ENCODE peak calls at places on chromosomes 11 and 22, in six cellular contexts. One of them, this sample, is unnamed.

GRCh38 chr22:46432164-46433068 is 96.9 kb downstream of the TRMU start:
- DNase-seq in lung: no peak
- DNase-seq in activated gamma-delta T cell: no peak
- DNase-seq in heart right ventricle: no peak
- DNase-seq in astrocyte of the spinal cord: no peak
- DNase-seq in GM12864: no peak
- DNase-seq in this sample: peak; percentile 13

GRCh38 chr11:6405039-6405667 is 13.7 kb downstream of the APBB1 start:
- DNase-seq in lung: no peak
- DNase-seq in activated gamma-delta T cell: no peak
- DNase-seq in heart right ventricle: no peak
- DNase-seq in astrocyte of the spinal cord: peak; percentile 42
- DNase-seq in GM12864: no peak
- DNase-seq in this sample: peak; percentile 34

GRCh38 chr11:71962428-71963038 is 33.7 kb downstream of the RNF121 start:
- DNase-seq in lung: no peak
- DNase-seq in activated gamma-delta T cell: no peak
- DNase-seq in heart right ventricle: no peak
- DNase-seq in astrocyte of the spinal cord: peak; percentile 53
- DNase-seq in GM12864: peak; percentile 36
- DNase-seq in this sample: peak; percentile 74

GRCh38 chr11:1868056-1868635 is 15.3 kb downstream of the LSP1 start:
- DNase-seq in lung: no peak
- DNase-seq in activated gamma-delta T cell: no peak
- DNase-seq in heart right ventricle: peak; percentile 10
- DNase-seq in astrocyte of the spinal cord: no peak
- DNase-seq in GM12864: no peak
- DNase-seq in this sample: no peak

GRCh38 chr22:47094861-47095330 is 332.4 kb downstream of the TBC1D22A start:
- DNase-seq in lung: no peak
- DNase-seq in activated gamma-delta T cell: no peak
- DNase-seq in heart right ventricle: no peak
- DNase-seq in astrocyte of the spinal cord: peak; percentile 22
- DNase-seq in GM12864: no peak
- DNase-seq in this sample: no peak

GRCh38 chr11:65803797-65804492 is 17.1 kb downstream of the OVOL1 start:
- DNase-seq in lung: no peak
- DNase-seq in activated gamma-delta T cell: no peak
- DNase-seq in heart right ventricle: no peak
- DNase-seq in astrocyte of the spinal cord: no peak
- DNase-seq in GM12864: no peak
- DNase-seq in this sample: no peak

GRCh38 chr11:9379046-9379445 is 5.4 kb upstream of the IPO7 start:
- DNase-seq in lung: no peak
- DNase-seq in activated gamma-delta T cell: no peak
- DNase-seq in heart right ventricle: no peak
- DNase-seq in astrocyte of the spinal cord: no peak
- DNase-seq in GM12864: no peak
- DNase-seq in this sample: no peak

GRCh38 chr11:121762820-121763219 is 310.1 kb upstream of the SORL1-AS1 start:
- DNase-seq in lung: no peak
- DNase-seq in activated gamma-delta T cell: no peak
- DNase-seq in heart right ventricle: peak; percentile 24
- DNase-seq in astrocyte of the spinal cord: peak; percentile 54
- DNase-seq in GM12864: no peak
- DNase-seq in this sample: peak; percentile 75

GRCh38 chr11:34243620-34244493 is 114.0 kb downstream of the ABTB2 start:
- DNase-seq in lung: peak; percentile 42
- DNase-seq in activated gamma-delta T cell: no peak
- DNase-seq in heart right ventricle: no peak
- DNase-seq in astrocyte of the spinal cord: peak; percentile 68
- DNase-seq in GM12864: peak; percentile 77
- DNase-seq in this sample: peak; percentile 75

GRCh38 chr11:3747704-3748103 is 49.6 kb downstream of the NUP98 start:
- DNase-seq in lung: no peak
- DNase-seq in activated gamma-delta T cell: no peak
- DNase-seq in heart right ventricle: no peak
- DNase-seq in astrocyte of the spinal cord: peak; percentile 46
- DNase-seq in GM12864: no peak
- DNase-seq in this sample: peak; percentile 90

GRCh38 chr11:2264366-2265011 is 5.9 kb downstream of the ASCL2 start:
- DNase-seq in lung: no peak
- DNase-seq in activated gamma-delta T cell: no peak
- DNase-seq in heart right ventricle: no peak
- DNase-seq in astrocyte of the spinal cord: no peak
- DNase-seq in GM12864: no peak
- DNase-seq in this sample: no peak

GRCh38 chr22:49377306-49377705 is 450.4 kb downstream of the BRD1 start:
- DNase-seq in lung: peak; percentile 4
- DNase-seq in activated gamma-delta T cell: no peak
- DNase-seq in heart right ventricle: no peak
- DNase-seq in astrocyte of the spinal cord: no peak
- DNase-seq in GM12864: no peak
- DNase-seq in this sample: no peak

GRCh38 chr11:57787920-57788716 is 26.5 kb downstream of the CTNND1 start:
- DNase-seq in lung: no peak
- DNase-seq in activated gamma-delta T cell: no peak
- DNase-seq in heart right ventricle: no peak
- DNase-seq in astrocyte of the spinal cord: no peak
- DNase-seq in GM12864: no peak
- DNase-seq in this sample: peak; percentile 52

GRCh38 chr22:27598792-27599191 is 202.8 kb downstream of the MN1 start:
- DNase-seq in lung: no peak
- DNase-seq in activated gamma-delta T cell: no peak
- DNase-seq in heart right ventricle: no peak
- DNase-seq in astrocyte of the spinal cord: no peak
- DNase-seq in GM12864: no peak
- DNase-seq in this sample: no peak

GRCh38 chr11:1546536-1547466 is 25.3 kb downstream of the DUSP8 start:
- DNase-seq in lung: no peak
- DNase-seq in activated gamma-delta T cell: peak; percentile 38
- DNase-seq in heart right ventricle: peak; percentile 56
- DNase-seq in astrocyte of the spinal cord: no peak
- DNase-seq in GM12864: no peak
- DNase-seq in this sample: peak; percentile 25

GRCh38 chr22:17155941-17156340 is 3.1 kb downstream of the HDHD5 start:
- DNase-seq in lung: no peak
- DNase-seq in activated gamma-delta T cell: no peak
- DNase-seq in heart right ventricle: no peak
- DNase-seq in astrocyte of the spinal cord: no peak
- DNase-seq in GM12864: no peak
- DNase-seq in this sample: no peak

GRCh38 chr11:71204748-71205664 is 47.4 kb downstream of the SHANK2 start:
- DNase-seq in lung: no peak
- DNase-seq in activated gamma-delta T cell: no peak
- DNase-seq in heart right ventricle: no peak
- DNase-seq in astrocyte of the spinal cord: no peak
- DNase-seq in GM12864: no peak
- DNase-seq in this sample: no peak

GRCh38 chr11:36744375-36745168 is 146.5 kb upstream of the RAG2 start:
- DNase-seq in lung: peak; percentile 68
- DNase-seq in activated gamma-delta T cell: no peak
- DNase-seq in heart right ventricle: peak; percentile 62
- DNase-seq in astrocyte of the spinal cord: peak; percentile 60
- DNase-seq in GM12864: no peak
- DNase-seq in this sample: peak; percentile 80

GRCh38 chr22:48438791-48439559 is 1388.7 kb downstream of the BRD1 start:
- DNase-seq in lung: no peak
- DNase-seq in activated gamma-delta T cell: no peak
- DNase-seq in heart right ventricle: no peak
- DNase-seq in astrocyte of the spinal cord: no peak
- DNase-seq in GM12864: no peak
- DNase-seq in this sample: no peak

GRCh38 chr22:22935546-22936157 is 48.0 kb downstream of the IGLL5 start:
- DNase-seq in lung: no peak
- DNase-seq in activated gamma-delta T cell: no peak
- DNase-seq in heart right ventricle: no peak
- DNase-seq in astrocyte of the spinal cord: no peak
- DNase-seq in GM12864: peak; percentile 98
- DNase-seq in this sample: no peak

GRCh38 chr11:79167510-79168188 is 273.2 kb downstream of the TENM4 start:
- DNase-seq in lung: no peak
- DNase-seq in activated gamma-delta T cell: no peak
- DNase-seq in heart right ventricle: no peak
- DNase-seq in astrocyte of the spinal cord: no peak
- DNase-seq in GM12864: no peak
- DNase-seq in this sample: peak; percentile 19

GRCh38 chr11:12889243-12889642 is 119.9 kb upstream of the RASSF10 start:
- DNase-seq in lung: no peak
- DNase-seq in activated gamma-delta T cell: no peak
- DNase-seq in heart right ventricle: peak; percentile 28
- DNase-seq in astrocyte of the spinal cord: peak; percentile 75
- DNase-seq in GM12864: no peak
- DNase-seq in this sample: peak; percentile 85

GRCh38 chr22:16917144-16918003 is 90.6 kb downstream of the GAB4 start:
- DNase-seq in lung: peak; percentile 62
- DNase-seq in activated gamma-delta T cell: no peak
- DNase-seq in heart right ventricle: peak; percentile 49
- DNase-seq in astrocyte of the spinal cord: peak; percentile 3
- DNase-seq in GM12864: peak; percentile 31
- DNase-seq in this sample: peak; percentile 67

GRCh38 chr11:46001427-46002049 is 79.1 kb downstream of the LARGE2 start:
- DNase-seq in lung: no peak
- DNase-seq in activated gamma-delta T cell: no peak
- DNase-seq in heart right ventricle: no peak
- DNase-seq in astrocyte of the spinal cord: peak; percentile 45
- DNase-seq in GM12864: no peak
- DNase-seq in this sample: peak; percentile 75

GRCh38 chr11:18650859-18651557 is 16.9 kb upstream of the SPTY2D1 start:
- DNase-seq in lung: peak; percentile 40
- DNase-seq in activated gamma-delta T cell: no peak
- DNase-seq in heart right ventricle: no peak
- DNase-seq in astrocyte of the spinal cord: peak; percentile 45
- DNase-seq in GM12864: peak; percentile 72
- DNase-seq in this sample: peak; percentile 81

GRCh38 chr11:24828938-24829337 is 332.1 kb downstream of the LUZP2 start:
- DNase-seq in lung: no peak
- DNase-seq in activated gamma-delta T cell: no peak
- DNase-seq in heart right ventricle: no peak
- DNase-seq in astrocyte of the spinal cord: no peak
- DNase-seq in GM12864: no peak
- DNase-seq in this sample: no peak

GRCh38 chr11:111512296-111513239 is at the start of gene BTG4:
- DNase-seq in lung: no peak
- DNase-seq in activated gamma-delta T cell: no peak
- DNase-seq in heart right ventricle: peak; percentile 13
- DNase-seq in astrocyte of the spinal cord: no peak
- DNase-seq in GM12864: no peak
- DNase-seq in this sample: no peak

GRCh38 chr22:39748877-39749276 is 144.7 kb downstream of the ENTHD1 start:
- DNase-seq in lung: no peak
- DNase-seq in activated gamma-delta T cell: no peak
- DNase-seq in heart right ventricle: no peak
- DNase-seq in astrocyte of the spinal cord: peak; percentile 26
- DNase-seq in GM12864: no peak
- DNase-seq in this sample: peak; percentile 76

GRCh38 chr11:73225001-73225686 is 7.1 kb downstream of the P2RY2 start:
- DNase-seq in lung: peak; percentile 48
- DNase-seq in activated gamma-delta T cell: no peak
- DNase-seq in heart right ventricle: no peak
- DNase-seq in astrocyte of the spinal cord: no peak
- DNase-seq in GM12864: no peak
- DNase-seq in this sample: no peak

This sample was measured in choroid plexus epithelial cell.